ENCODE peak calls at places on chromosome 6, in four cellular contexts. N, H, W and B are unnamed samples.

GRCh38 chr6:107666084-107666981 is 157.8 kb downstream of the SCML4 start:
- DNase-seq in N (no peak), H (no peak), W (peak), B (no peak)

GRCh38 chr6:31740397-31741223 is 805 bp downstream of the MSH5 start:
- DNase-seq in N (no peak), H (no peak), W (no peak), B (no peak)

GRCh38 chr6:78570044-78570443 is 297.3 kb upstream of the IRAK1BP1 start:
- DNase-seq in N (no peak), H (no peak), W (no peak), B (no peak)

GRCh38 chr6:34596798-34597197 is 40.7 kb upstream of the SPDEF start:
- DNase-seq in N (no peak), H (no peak), W (no peak), B (no peak)

GRCh38 chr6:149925974-149926777 is 3.3 kb upstream of the RAET1G start:
- DNase-seq in N (peak), H (peak), W (peak), B (no peak)

GRCh38 chr6:149860834-149861602 is 3.1 kb downstream of the LRP11 start:
- DNase-seq in N (no peak), H (no peak), W (peak), B (no peak)

GRCh38 chr6:170063851-170064617 is 226.8 kb downstream of the DLL1 start:
- DNase-seq in N (no peak), H (peak), W (no peak), B (no peak)

GRCh38 chr6:2791124-2792050 is 26.2 kb downstream of the WRNIP1 start:
- DNase-seq in N (peak), H (peak), W (peak), B (peak)

DNA sequence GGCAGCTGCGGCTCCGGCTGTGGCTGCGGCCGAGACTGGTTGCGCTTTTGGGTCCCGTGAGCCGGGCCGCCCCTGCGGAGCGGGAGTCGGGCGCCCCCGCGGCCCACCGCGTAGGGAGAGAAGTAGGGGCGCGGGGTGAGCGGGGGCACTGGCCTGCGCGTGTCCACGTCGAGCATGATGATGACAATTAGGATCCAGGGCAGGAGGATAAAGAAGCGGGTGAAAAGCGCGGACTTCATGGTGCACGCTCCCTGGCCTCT is 739 bp downstream of the B3GAT2 start:
- DNase-seq in N (no peak), H (no peak), W (no peak), B (no peak)
- TF ChIP-seq CTCF in N (peak), H (peak), W (no peak), B (no peak)

GRCh38 chr6:52693777-52694176 is 22.9 kb downstream of the TMEM14A start:
- DNase-seq in N (no peak), H (no peak), W (no peak), B (no peak)

GRCh38 chr6:52694404-52694803 is 23.5 kb downstream of the TMEM14A start:
- DNase-seq in N (no peak), H (no peak), W (no peak), B (no peak)

GRCh38 chr6:52696418-52696817 is 25.5 kb downstream of the TMEM14A start:
- DNase-seq in N (no peak), H (no peak), W (no peak), B (no peak)

DNA sequence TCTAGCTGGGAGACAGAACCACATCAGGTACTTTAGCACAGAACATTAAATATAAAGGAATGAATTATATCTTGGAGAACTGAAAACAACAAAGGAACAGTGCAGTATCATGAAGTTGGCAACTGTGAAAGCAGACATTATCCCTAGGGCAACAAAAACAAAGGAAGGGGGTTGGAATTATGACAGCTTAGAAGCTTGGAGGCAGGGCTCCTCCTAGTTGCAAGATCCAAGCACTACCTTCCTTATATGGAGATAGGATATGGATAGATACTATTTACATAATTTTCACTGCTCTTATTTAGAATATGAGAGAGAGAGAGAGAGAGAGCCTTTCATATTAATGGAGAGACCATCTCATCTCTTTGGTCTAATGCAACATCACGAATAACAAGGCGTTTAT is 27.0 kb downstream of the TMEM14A start:
- DNase-seq in N (no peak), H (no peak), W (peak), B (no peak)
- TF ChIP-seq CTCF in N (no peak), H (no peak), W (peak), B (no peak)

GRCh38 chr6:135759831-135760230 is 91.7 kb upstream of the PDE7B start:
- DNase-seq in N (no peak), H (no peak), W (peak), B (no peak)
- TF ChIP-seq CTCF in N (no peak), H (no peak), W (peak), B (no peak)

GRCh38 chr6:160088069-160088773 is 33.4 kb upstream of the SLC22A1 start:
- DNase-seq in N (peak), H (peak), W (peak), B (no peak)
- TF ChIP-seq CTCF in N (peak), H (peak), W (peak), B (peak)

DNA sequence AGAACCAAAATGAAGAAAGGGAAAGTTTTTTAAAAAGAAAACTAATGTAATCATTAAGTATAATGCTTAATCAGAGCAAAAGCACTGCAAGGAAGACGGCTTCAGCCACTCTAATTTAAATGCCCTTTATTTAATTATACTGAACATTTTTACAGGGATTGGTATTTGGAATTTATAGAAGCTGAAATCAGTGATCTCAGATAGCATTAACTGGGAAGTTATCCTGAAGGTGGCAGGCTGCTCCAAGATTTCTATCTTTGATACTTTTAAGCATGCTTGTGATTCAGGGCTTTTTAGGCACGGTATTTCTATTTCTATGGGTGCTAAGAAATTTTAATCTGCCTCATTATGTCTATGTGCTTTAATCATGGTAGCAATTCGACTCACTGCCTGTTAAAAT is 1.3 kb upstream of the NDUFAF4 start:
- DNase-seq in N (peak), H (no peak), W (peak), B (no peak)
- TF ChIP-seq CTCF in N (no peak), H (no peak), W (peak), B (peak)

GRCh38 chr6:136289327-136289578 is 393 bp downstream of the BCLAF1 start:
- DNase-seq in N (peak), H (peak), W (peak), B (peak)
- TF ChIP-seq CTCF in N (no peak), H (peak), W (no peak), B (no peak)